ENCODE peak calls at places on chromosomes 2 and 18, in ten cellular contexts. L is pancreas, O is A549, Q is right atrium auricular region, R is fibroblast of villous mesenchyme, W is fibroblast of the aortic adventitia, Z is Calu3, G is colonic mucosa, E is fibroblast of lung, U is HFF-Myc. D is an unnamed sample.
A peak's percentile ranks its signal among the peaks of the same experiment; 100 is the strongest.

GRCh38 chr2:70984576-70985282 is 6.3 kb downstream of the ANKRD53 start:
- DNase-seq in R (peak; percentile 46), Q (no peak), E (peak; percentile 28), U (peak; percentile 16), L (peak; percentile 72), G (peak; percentile 69), W (no peak), Z (no peak), O (peak; percentile 67), D (peak; percentile 81)

GRCh38 chr2:179946810-179947485 is 60.1 kb downstream of the CWC22 start:
- DNase-seq in Q (no peak), G (no peak), O (no peak), R (no peak), Z (no peak), E (no peak), L (no peak), U (no peak), W (no peak), D (no peak)

GRCh38 chr2:195861821-195862220 is 204.8 kb downstream of the SLC39A10 start:
- DNase-seq in O (no peak), E (peak; percentile 36), L (no peak), Q (no peak), U (no peak), W (peak; percentile 54), G (no peak), R (no peak), Z (no peak), D (no peak)

GRCh38 chr2:16084274-16084673 is 143.9 kb downstream of the MYCN start:
- DNase-seq in E (no peak), U (no peak), Z (no peak), W (no peak), G (no peak), Q (no peak), L (no peak), O (no peak), R (no peak), D (no peak)

GRCh38 chr18:60413944-60414547 is 41.5 kb upstream of the MC4R start:
- DNase-seq in O (peak; percentile 11), Q (no peak), Z (peak; percentile 52), R (peak; percentile 1), E (peak; percentile 3), L (no peak), G (no peak), U (no peak), W (peak; percentile 12), D (no peak)

GRCh38 chr2:62826141-62826540 is 120.6 kb downstream of the EHBP1 start:
- DNase-seq in Q (no peak), O (no peak), R (no peak), U (no peak), W (peak; percentile 81), G (no peak), L (no peak), E (peak; percentile 85), Z (no peak), D (no peak)

GRCh38 chr2:124049136-124049535 is 24.0 kb downstream of the CNTNAP5 start:
- DNase-seq in G (no peak), Z (no peak), Q (no peak), U (no peak), E (no peak), R (no peak), O (no peak), W (no peak), L (no peak), D (no peak)

GRCh38 chr2:85807756-85808155 is 54.0 kb downstream of the ATOH8 start:
- DNase-seq in O (no peak), L (no peak), Z (no peak), U (no peak), G (no peak), R (no peak), Q (peak; percentile 50), W (no peak), E (no peak), D (no peak)

GRCh38 chr2:220936641-220937197 is 635.4 kb downstream of the EPHA4 start:
- DNase-seq in G (no peak), L (no peak), O (no peak), Z (no peak), Q (no peak), R (no peak), E (no peak), U (no peak), W (no peak), D (no peak)

GRCh38 chr18:46073474-46074331 is 1.6 kb upstream of the PSTPIP2 start:
- DNase-seq in W (peak; percentile 82), R (peak; percentile 67), E (peak; percentile 48), G (peak; percentile 70), Q (no peak), L (peak; percentile 59), O (peak; percentile 55), Z (peak; percentile 72), U (peak; percentile 53), D (no peak)

GRCh38 chr2:46317092-46317486 is 19.9 kb downstream of the EPAS1 start:
- DNase-seq in Z (no peak), W (no peak), O (no peak), L (no peak), G (no peak), R (no peak), Q (no peak), E (no peak), U (no peak), D (no peak)

GRCh38 chr2:172458561-172459124 is 31.3 kb downstream of the ITGA6 start:
- DNase-seq in O (no peak), Z (no peak), W (no peak), R (no peak), E (peak; percentile 39), L (no peak), G (no peak), U (no peak), Q (no peak), D (no peak)

GRCh38 chr2:172455121-172455515 is 27.7 kb downstream of the ITGA6 start:
- DNase-seq in Z (peak; percentile 22), E (no peak), R (no peak), G (no peak), O (no peak), Q (no peak), U (no peak), L (peak; percentile 37), W (no peak), D (no peak)

GRCh38 chr2:172457606-172458005 is 30.2 kb downstream of the ITGA6 start:
- DNase-seq in G (no peak), U (no peak), O (no peak), Z (no peak), R (no peak), L (no peak), Q (no peak), E (no peak), W (no peak), D (no peak)

GRCh38 chr2:172454404-172455120 is 27.2 kb downstream of the ITGA6 start:
- DNase-seq in L (no peak), Z (no peak), U (no peak), R (no peak), E (no peak), W (no peak), G (no peak), Q (no peak), O (no peak), D (no peak)

GRCh38 chr2:172456002-172456401 is 28.6 kb downstream of the ITGA6 start:
- DNase-seq in R (no peak), E (no peak), L (no peak), Z (peak; percentile 58), G (no peak), W (no peak), O (no peak), U (no peak), Q (no peak), D (no peak)
- TF ChIP-seq CTCF in R (no peak), E (no peak), L (no peak), Z (no peak), G (no peak), W (no peak), O (no peak), U (no peak), Q (no peak), D (no peak)

GRCh38 chr2:200490001-200490400 is 19.9 kb downstream of the KCTD18 start:
- DNase-seq in W (no peak), R (no peak), E (no peak), Q (no peak), O (no peak), L (no peak), Z (no peak), U (no peak), G (no peak), D (no peak)
- TF ChIP-seq CTCF in W (no peak), R (no peak), E (no peak), Q (no peak), O (no peak), L (no peak), Z (no peak), U (no peak), G (no peak), D (no peak)

GRCh38 chr18:76519156-76519549 is 24.1 kb upstream of the ZNF516 start:
- DNase-seq in R (peak; percentile 44), U (no peak), Q (no peak), E (peak; percentile 22), W (peak; percentile 19), L (no peak), Z (no peak), G (no peak), O (no peak), D (no peak)
- TF ChIP-seq CTCF in R (no peak), U (no peak), Q (no peak), E (no peak), W (no peak), L (no peak), Z (no peak), G (no peak), O (no peak), D (no peak)

GRCh38 chr18:10017048-10017447 is 103.2 kb downstream of the VAPA start:
- DNase-seq in R (peak; percentile 77), O (no peak), U (no peak), Z (no peak), G (no peak), Q (no peak), E (peak; percentile 11), W (no peak), L (no peak), D (no peak)

GRCh38 chr18:10012526-10012925 is 98.7 kb downstream of the VAPA start:
- DNase-seq in R (no peak), G (no peak), O (no peak), E (no peak), U (no peak), Q (no peak), W (no peak), Z (no peak), L (no peak), D (no peak)

GRCh38 chr18:10015288-10015701 is 101.5 kb downstream of the VAPA start:
- DNase-seq in E (peak; percentile 75), L (no peak), R (peak; percentile 59), G (no peak), Z (peak; percentile 47), Q (peak; percentile 75), W (peak; percentile 51), O (no peak), U (no peak), D (no peak)

GRCh38 chr18:10013621-10014543 is 100.1 kb downstream of the VAPA start:
- DNase-seq in L (no peak), U (no peak), Z (no peak), O (no peak), W (no peak), E (no peak), Q (no peak), R (no peak), G (no peak), D (no peak)

GRCh38 chr18:10015941-10016819 is 102.4 kb downstream of the VAPA start:
- DNase-seq in E (peak; percentile 96), Q (no peak), R (peak; percentile 100), L (no peak), W (peak; percentile 94), O (no peak), G (no peak), Z (peak; percentile 27), U (peak; percentile 90), D (no peak)
- TF ChIP-seq CTCF in E (peak; percentile 57), Q (no peak), R (peak; percentile 66), L (no peak), W (peak; percentile 64), O (no peak), G (no peak), Z (no peak), U (peak; percentile 67), D (no peak)

GRCh38 chr18:50281295-50281971 is at the start of gene MBD1:
- DNase-seq in Q (peak; percentile 96), Z (peak; percentile 96), U (peak; percentile 90), L (peak; percentile 98), W (peak; percentile 99), O (peak; percentile 96), G (peak; percentile 96), E (peak; percentile 99), R (peak; percentile 99), D (peak; percentile 94)
- TF ChIP-seq CTCF in Q (peak; percentile 15), Z (no peak), U (peak; percentile 17), L (peak; percentile 28), W (peak; percentile 29), O (no peak), G (peak; percentile 17), E (no peak), R (peak; percentile 16), D (peak; percentile 13)